ENCODE peak calls at places on chromosomes 13 and 19, in six cellular contexts. M, N, J, W, O and F are unnamed samples.

GRCh38 chr19:5062799-5063198 is 93.9 kb downstream of the KDM4B start:
- DNase-seq in M (no peak), N (no peak), J (no peak), W (no peak), O (no peak), F (no peak)

GRCh38 chr19:12720851-12721655 is 2.7 kb downstream of the TNPO2 start:
- DNase-seq in M (peak; percentile 57), N (no peak), J (no peak), W (no peak), O (no peak), F (no peak)

GRCh38 chr19:35612559-35613321 is at the start of gene HAUS5:
- DNase-seq in M (peak; percentile 98), N (peak; percentile 99), J (peak; percentile 94), W (peak; percentile 70), O (peak; percentile 83), F (peak; percentile 88)

GRCh38 chr13:30157616-30157993 is 149.7 kb downstream of the KATNAL1 start:
- DNase-seq in M (no peak), N (no peak), J (no peak), W (peak; percentile 65), O (no peak), F (no peak)

GRCh38 chr13:93672996-93673395 is 446.4 kb downstream of the GPC6 start:
- DNase-seq in M (no peak), N (no peak), J (no peak), W (no peak), O (peak; percentile 3), F (no peak)

GRCh38 chr19:28543244-28543776 is 669.6 kb downstream of the UQCRFS1 start:
- DNase-seq in M (no peak), N (no peak), J (no peak), W (no peak), O (no peak), F (no peak)

GRCh38 chr19:38554676-38555141 is 63.0 kb downstream of the MAP4K1 start:
- DNase-seq in M (no peak), N (no peak), J (no peak), W (peak; percentile 40), O (no peak), F (no peak)

GRCh38 chr19:610801-611505 is 21.3 kb downstream of the HCN2 start:
- DNase-seq in M (peak; percentile 91), N (no peak), J (no peak), W (no peak), O (no peak), F (peak; percentile 93)

GRCh38 chr19:40601061-40601973 is at the start of gene LTBP4:
- DNase-seq in M (peak; percentile 88), N (no peak), J (no peak), W (no peak), O (no peak), F (no peak)

GRCh38 chr13:106078191-106078590 is 457.3 kb downstream of the EFNB2 start:
- DNase-seq in M (no peak), N (no peak), J (no peak), W (no peak), O (no peak), F (no peak)

GRCh38 chr19:900302-901111 is 7.2 kb downstream of the RNU6-9 start:
- DNase-seq in M (peak; percentile 88), N (peak; percentile 34), J (no peak), W (no peak), O (no peak), F (no peak)

GRCh38 chr13:111020546-111020945 is 94.6 kb upstream of the ARHGEF7 start:
- DNase-seq in M (no peak), N (no peak), J (no peak), W (no peak), O (no peak), F (no peak)

GRCh38 chr13:30859326-30859725 is 46.7 kb upstream of the MEDAG start:
- DNase-seq in M (no peak), N (no peak), J (peak; percentile 60), W (no peak), O (no peak), F (no peak)

GRCh38 chr19:44725251-44725650 is 23.3 kb upstream of the BCL3 start:
- DNase-seq in M (no peak), N (peak; percentile 80), J (no peak), W (no peak), O (peak; percentile 77), F (no peak)

GRCh38 chr13:40383132-40383531 is 283.3 kb downstream of the FOXO1 start:
- DNase-seq in M (no peak), N (no peak), J (no peak), W (no peak), O (peak; percentile 13), F (no peak)

GRCh38 chr13:103692442-103692841 is 626.2 kb upstream of the SLC10A2 start:
- DNase-seq in M (no peak), N (no peak), J (no peak), W (no peak), O (no peak), F (no peak)

GRCh38 chr13:23289917-23290357 is 109.2 kb downstream of the SGCG start:
- DNase-seq in M (peak; percentile 0), N (no peak), J (no peak), W (no peak), O (no peak), F (no peak)

GRCh38 chr13:49322702-49323101 is 75.0 kb downstream of the CDADC1 start:
- DNase-seq in M (no peak), N (no peak), J (no peak), W (no peak), O (no peak), F (no peak)

GRCh38 chr13:27789495-27790303 is 2.6 kb upstream of the GSX1 start:
- DNase-seq in M (no peak), N (no peak), J (no peak), W (no peak), O (peak; percentile 20), F (peak; percentile 19)

GRCh38 chr13:50650936-50651638 is 192.4 kb downstream of the DLEU7 start:
- DNase-seq in M (no peak), N (no peak), J (peak; percentile 79), W (no peak), O (no peak), F (no peak)

GRCh38 chr19:5321851-5322681 is 18.5 kb downstream of the PTPRS start:
- DNase-seq in M (peak; percentile 62), N (no peak), J (no peak), W (peak; percentile 72), O (no peak), F (peak; percentile 77)

GRCh38 chr13:40589285-40590109 is 76.9 kb downstream of the FOXO1 start:
- DNase-seq in M (no peak), N (no peak), J (peak; percentile 94), W (peak; percentile 88), O (peak; percentile 56), F (peak; percentile 84)

GRCh38 chr19:5484398-5485285 is 29.4 kb downstream of the ZNRF4 start:
- DNase-seq in M (no peak), N (no peak), J (no peak), W (no peak), O (peak; percentile 70), F (no peak)

GRCh38 chr13:97142452-97142851 is 79.7 kb upstream of the MBNL2 start:
- DNase-seq in M (peak; percentile 57), N (peak; percentile 53), J (peak; percentile 24), W (no peak), O (peak; percentile 30), F (no peak)

GRCh38 chr19:18059297-18059696 is 27.4 kb downstream of the IL12RB1 start:
- DNase-seq in M (no peak), N (no peak), J (no peak), W (no peak), O (no peak), F (no peak)

GRCh38 chr13:50129923-50130685 is 114.9 kb downstream of the KCNRG start:
- DNase-seq in M (no peak), N (peak; percentile 6), J (no peak), W (no peak), O (no peak), F (peak; percentile 69)

DNA sequence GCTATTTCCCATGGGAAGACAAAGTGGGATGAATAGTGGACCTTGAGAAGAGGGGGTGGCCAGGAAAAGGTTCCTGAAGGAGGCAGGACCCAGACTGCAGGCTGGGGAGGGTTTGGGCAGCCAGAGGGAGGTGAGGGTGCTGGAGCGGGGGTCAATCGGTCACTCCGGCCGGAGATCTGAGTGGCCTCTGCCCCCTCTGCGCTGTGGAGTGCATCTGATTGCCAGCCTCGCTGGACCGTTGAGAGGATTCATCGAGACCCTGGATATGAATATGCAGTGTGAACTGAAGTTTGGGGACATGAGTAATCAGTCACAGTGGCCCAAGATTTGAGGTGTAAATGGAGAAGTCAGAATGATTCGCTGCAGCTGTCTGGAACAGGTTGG is 5.5 kb upstream of the ZNF580 start:
- DNase-seq in M (no peak), N (no peak), J (no peak), W (no peak), O (no peak), F (no peak)
- TF ChIP-seq MYC in M (no peak), N (no peak), J (no peak), W (no peak), O (no peak), F (no peak)

DNA sequence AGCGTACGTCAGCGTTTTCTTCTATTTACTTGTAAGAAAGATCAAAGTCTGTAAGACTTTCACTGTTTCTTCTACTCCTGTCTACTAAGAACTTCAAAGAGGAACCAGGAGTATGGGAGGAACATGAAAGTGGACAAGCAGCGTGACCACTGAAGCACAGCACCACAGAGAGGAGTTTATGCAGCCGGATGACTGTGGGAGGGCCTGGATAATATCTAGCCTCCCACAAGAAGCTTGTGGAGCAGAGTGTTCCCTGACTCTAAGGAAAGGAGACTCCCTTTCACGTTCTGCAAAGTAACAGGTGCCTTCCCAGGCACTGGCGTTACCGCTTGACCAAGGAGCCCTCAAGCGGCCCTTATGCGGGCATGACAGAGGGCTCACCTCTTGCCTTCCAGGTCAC is 83.6 kb upstream of the PDCD5 start:
- DNase-seq in M (no peak), N (no peak), J (no peak), W (no peak), O (no peak), F (no peak)
- TF ChIP-seq POLR2A in M (no peak), N (no peak), J (no peak), W (no peak), O (no peak), F (no peak)

GRCh38 chr13:99979453-99980200 is 2.0 kb upstream of the ZIC2 start:
- DNase-seq in M (peak; percentile 55), N (no peak), J (no peak), W (no peak), O (no peak), F (peak; percentile 79)
- TF ChIP-seq MYC in M (no peak), N (no peak), J (no peak), W (no peak), O (no peak), F (no peak)

DNA sequence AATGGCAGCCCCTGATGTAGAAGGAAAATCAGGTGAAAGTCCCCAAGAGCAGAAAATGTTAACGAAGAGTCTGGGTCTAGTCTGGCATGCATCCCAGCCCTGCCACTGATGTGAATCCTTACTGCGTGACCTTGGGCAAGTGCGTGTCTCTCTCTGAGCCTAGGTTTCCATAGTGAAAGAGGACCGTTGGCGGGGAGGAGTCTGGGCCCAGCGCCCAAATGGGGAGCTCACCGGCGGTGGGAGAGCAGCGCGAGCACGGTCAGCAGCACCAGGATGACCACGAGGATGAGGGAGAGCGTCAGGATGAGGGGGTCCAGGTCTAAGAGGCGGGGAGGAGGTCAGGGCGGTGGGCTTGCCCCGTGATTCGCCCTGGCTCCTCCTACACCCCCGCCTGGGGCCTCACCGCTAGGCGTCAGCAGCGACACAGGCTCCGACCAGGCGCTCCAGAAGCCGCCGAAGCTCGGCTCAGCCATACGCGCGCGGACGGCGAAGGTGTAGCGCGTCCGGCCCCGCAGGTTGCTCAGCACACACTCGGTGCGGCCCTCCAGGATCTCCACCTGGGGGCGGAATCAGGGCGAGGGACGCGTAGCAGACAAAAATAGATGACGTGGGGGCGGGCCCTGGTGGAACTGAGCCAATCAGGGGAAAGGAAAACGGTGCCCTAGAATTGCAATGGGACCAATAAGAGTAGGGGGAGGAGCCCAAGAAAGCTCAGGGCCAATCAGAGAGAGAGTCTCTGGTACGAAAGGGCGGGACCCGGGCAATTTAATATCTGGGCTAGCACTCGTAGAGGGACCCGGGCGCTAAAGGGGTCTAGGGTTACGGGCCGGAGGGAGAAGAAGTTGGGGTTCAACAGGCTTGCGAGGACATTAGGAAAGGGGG is 3.2 kb downstream of the EPOR start:
- DNase-seq in M (no peak), N (peak; percentile 98), J (peak; percentile 95), W (peak; percentile 95), O (peak; percentile 98), F (peak; percentile 97)
- TF ChIP-seq POLR2A in M (no peak), N (peak; percentile 69), J (peak; percentile 36), W (peak; percentile 89), O (peak; percentile 63), F (peak; percentile 40)